ENCODE peak calls at places on chromosomes 5 and 9, in six cellular contexts. W is SK-N-SH, J is upper lobe of left lung, Q is HCT116, I is K562, F is GM23338. K is an unnamed sample.

GRCh38 chr9:131289301-131290038 is at the start of gene PLPP7:
- DNase-seq in Q (no peak), W (peak; percentile 95), I (peak; percentile 56), F (peak; percentile 84), J (peak; percentile 85), K (no peak)

GRCh38 chr9:31335529-31336234 is 1048.8 kb upstream of the ACO1 start:
- DNase-seq in J (no peak), W (no peak), Q (no peak), F (no peak), I (no peak), K (no peak)

GRCh38 chr9:19232830-19233194 is 2.3 kb downstream of the DENND4C start:
- DNase-seq in J (no peak), I (no peak), Q (no peak), W (peak; percentile 21), F (no peak), K (no peak)

GRCh38 chr5:124721336-124721735 is 25.1 kb downstream of the ZNF608 start:
- DNase-seq in F (no peak), J (no peak), I (no peak), W (peak; percentile 42), Q (no peak), K (no peak)

GRCh38 chr9:123562844-123563346 is 206.9 kb downstream of the CRB2 start:
- DNase-seq in J (no peak), F (no peak), W (no peak), I (no peak), Q (no peak), K (no peak)

GRCh38 chr5:113776168-113776567 is 262.7 kb downstream of the YTHDC2 start:
- DNase-seq in F (peak; percentile 66), I (no peak), Q (no peak), J (no peak), W (no peak), K (peak; percentile 72)

GRCh38 chr9:4984171-4984570 is 901 bp upstream of the JAK2 start:
- DNase-seq in J (no peak), I (no peak), W (no peak), F (no peak), Q (peak; percentile 19), K (no peak)

GRCh38 chr5:11110128-11110527 is 349.1 kb upstream of the DAP start:
- DNase-seq in Q (no peak), W (no peak), J (no peak), I (no peak), F (peak; percentile 21), K (no peak)

GRCh38 chr5:132387649-132388117 is 18.2 kb downstream of the SLC22A5 start:
- DNase-seq in J (peak; percentile 29), F (no peak), I (peak; percentile 83), Q (peak; percentile 81), W (peak; percentile 21), K (no peak)

GRCh38 chr9:113376634-113377531 is at the start of gene HDHD3:
- DNase-seq in J (peak; percentile 89), Q (peak; percentile 48), F (peak; percentile 92), I (peak; percentile 96), W (peak; percentile 98), K (peak; percentile 96)

GRCh38 chr5:138032028-138032571 is 779 bp downstream of the FAM13B start:
- DNase-seq in I (no peak), W (no peak), Q (no peak), J (peak; percentile 91), F (peak; percentile 83), K (peak; percentile 92)

GRCh38 chr9:37412431-37413151 is 9.9 kb upstream of the GRHPR start:
- DNase-seq in I (no peak), Q (no peak), W (no peak), F (no peak), J (no peak), K (no peak)

GRCh38 chr5:90037646-90038045 is 371.9 kb downstream of the CETN3 start:
- DNase-seq in I (no peak), J (no peak), F (no peak), W (no peak), Q (no peak), K (no peak)

GRCh38 chr5:88939300-88939699 is 56.3 kb upstream of the MEF2C start:
- DNase-seq in W (no peak), I (no peak), F (no peak), J (no peak), Q (no peak), K (no peak)

GRCh38 chr9:132167192-132167591 is 5.3 kb downstream of the NTNG2 start:
- DNase-seq in F (no peak), Q (no peak), W (no peak), I (no peak), J (no peak), K (no peak)

GRCh38 chr5:179803651-179804598 is 2.7 kb downstream of the MGAT4B start:
- DNase-seq in W (no peak), Q (no peak), F (no peak), I (peak; percentile 47), J (peak; percentile 71), K (no peak)

GRCh38 chr5:40410231-40410861 is 269.4 kb upstream of the PTGER4 start:
- DNase-seq in I (no peak), Q (no peak), J (no peak), F (no peak), W (no peak), K (no peak)

GRCh38 chr5:64883912-64884311 is 115.2 kb downstream of the CWC27 start:
- DNase-seq in W (no peak), F (no peak), J (no peak), Q (no peak), I (no peak), K (no peak)

GRCh38 chr5:111997308-111998159 is 240.5 kb upstream of the NREP start:
- DNase-seq in Q (peak; percentile 13), F (no peak), J (no peak), W (no peak), I (no peak), K (no peak)

GRCh38 chr5:170963521-170963920 is 101.7 kb downstream of the RANBP17 start:
- DNase-seq in F (peak; percentile 33), W (no peak), J (no peak), Q (no peak), I (no peak), K (no peak)

GRCh38 chr5:132180134-132180745 is 47.4 kb downstream of the P4HA2 start:
- DNase-seq in F (peak; percentile 81), I (peak; percentile 47), Q (peak; percentile 47), J (no peak), W (peak; percentile 69), K (no peak)

GRCh38 chr5:92561362-92562006 is 1019.5 kb downstream of the NR2F1-AS1 start:
- DNase-seq in J (no peak), W (no peak), F (no peak), Q (no peak), I (no peak), K (no peak)

GRCh38 chr5:92562065-92562464 is 1019.0 kb downstream of the NR2F1-AS1 start:
- DNase-seq in I (no peak), W (no peak), Q (no peak), F (no peak), J (no peak), K (no peak)

GRCh38 chr5:92559743-92560142 is 1021.3 kb downstream of the NR2F1-AS1 start:
- DNase-seq in F (peak; percentile 15), Q (peak; percentile 51), I (no peak), W (no peak), J (no peak), K (no peak)

GRCh38 chr5:92559331-92559730 is 1021.7 kb downstream of the NR2F1-AS1 start:
- DNase-seq in J (no peak), I (no peak), F (no peak), W (no peak), Q (no peak), K (no peak)

GRCh38 chr5:92560698-92561361 is 1020.2 kb downstream of the NR2F1-AS1 start:
- DNase-seq in F (peak; percentile 61), J (no peak), W (no peak), Q (peak; percentile 59), I (no peak), K (no peak)
- TF ChIP-seq POLR2AphosphoS5 in F (no peak), J (no peak), W (no peak), Q (peak; percentile 11), I (no peak), K (no peak)

DNA sequence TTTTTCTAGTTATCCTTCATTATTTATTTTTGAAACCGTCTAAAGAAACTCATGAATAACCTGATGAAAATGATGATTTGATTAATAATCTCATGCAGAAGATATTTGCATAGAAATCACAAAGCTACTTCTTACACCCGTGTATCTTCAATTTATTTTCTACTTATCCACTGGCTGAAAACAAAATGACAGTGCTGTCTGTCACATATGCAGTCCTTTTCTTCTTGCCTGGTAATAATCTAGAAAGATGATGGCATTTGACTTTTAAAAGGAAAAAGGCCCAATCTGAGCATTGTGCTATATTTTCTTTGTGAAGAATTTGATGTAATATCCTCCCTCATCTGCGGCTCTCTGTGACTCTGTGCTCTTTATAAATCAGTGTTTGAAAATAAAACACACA is 253.3 kb downstream of the PRR16 start:
- DNase-seq in Q (no peak), W (no peak), I (no peak), J (no peak), F (no peak), K (no peak)
- TF ChIP-seq POLR2AphosphoS5 in Q (no peak), W (no peak), I (no peak), J (no peak), F (no peak), K (no peak)

GRCh38 chr5:123154857-123155467 is 65.9 kb downstream of the PRDM6 start:
- DNase-seq in Q (no peak), W (no peak), F (no peak), I (no peak), J (no peak), K (no peak)
- TF ChIP-seq POLR2AphosphoS5 in Q (no peak), W (no peak), F (no peak), I (no peak), J (no peak), K (no peak)

GRCh38 chr5:78527925-78528324 is 120.6 kb downstream of the LHFPL2 start:
- DNase-seq in I (no peak), F (no peak), W (no peak), Q (no peak), J (no peak), K (no peak)

GRCh38 chr5:78526049-78526525 is 122.5 kb downstream of the LHFPL2 start:
- DNase-seq in F (no peak), Q (no peak), J (no peak), I (no peak), W (no peak), K (no peak)

GRCh38 chr5:78523314-78524193 is 125.0 kb downstream of the LHFPL2 start:
- DNase-seq in F (no peak), W (no peak), Q (no peak), I (peak; percentile 34), J (no peak), K (no peak)

GRCh38 chr5:78530342-78531096 is 118.1 kb downstream of the LHFPL2 start:
- DNase-seq in Q (no peak), F (no peak), W (no peak), J (no peak), I (peak; percentile 34), K (no peak)

DNA sequence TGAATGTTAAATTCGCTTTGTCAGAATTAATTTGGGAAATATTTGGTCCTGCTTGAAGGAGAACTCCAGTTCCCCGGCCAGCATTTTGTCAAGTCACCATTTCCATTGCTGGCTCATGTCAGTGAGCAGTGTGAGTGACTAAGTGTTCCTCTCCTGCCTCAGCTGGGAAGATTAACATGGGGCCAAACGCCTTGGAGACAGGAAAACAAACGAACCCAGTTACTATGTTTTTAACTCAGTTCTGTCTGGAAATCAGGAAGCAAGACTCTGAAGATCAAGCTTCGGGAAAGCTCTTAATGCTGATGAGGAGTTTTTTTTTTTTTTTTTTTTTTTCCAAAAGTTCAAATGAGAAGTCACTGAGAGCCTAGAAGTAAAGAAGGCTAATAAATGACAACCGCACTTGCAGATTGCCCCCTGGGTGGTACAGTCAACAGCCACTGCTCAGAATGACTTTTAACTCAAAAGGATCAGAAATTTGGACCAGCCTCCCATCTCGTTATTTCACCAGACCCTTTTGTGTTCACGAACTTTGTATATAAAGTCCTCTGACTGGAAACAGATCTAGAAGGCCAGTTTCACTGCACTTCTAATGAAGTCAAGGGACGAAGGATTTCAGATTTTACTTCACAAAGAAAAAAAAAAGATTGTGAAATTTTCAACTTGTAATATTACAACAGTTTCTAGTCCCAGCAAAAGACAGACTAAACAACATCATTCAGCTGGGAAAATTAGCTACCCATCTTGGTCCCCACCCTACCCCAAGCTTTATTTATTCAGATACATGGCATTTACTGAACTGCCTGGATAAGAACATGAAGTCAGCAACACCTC is 121.3 kb downstream of the LHFPL2 start:
- DNase-seq in I (peak; percentile 39), F (peak; percentile 62), Q (no peak), W (no peak), J (no peak), K (no peak)
- TF ChIP-seq POLR2AphosphoS5 in I (no peak), F (no peak), Q (no peak), W (no peak), J (peak; percentile 65), K (peak; percentile 83)

K was measured in esophagus muscularis mucosa.